ENCODE peak calls at places on chromosomes 5 and 9, in five cellular contexts. I is MM.1S, V is Peyer's patch, C is hepatocyte, J is WERI-Rb-1. F is an unnamed sample.

GRCh38 chr5:73908440-73908839 is 282.4 kb downstream of the ARHGEF28 start:
- DNase-seq in I (no peak), V (no peak), C (no peak), J (no peak), F (no peak)

GRCh38 chr5:1961304-1961946 is 78.7 kb upstream of the IRX4 start:
- DNase-seq in I (no peak), V (no peak), C (no peak), J (no peak), F (no peak)

GRCh38 chr9:121893787-121894186 is 199.3 kb downstream of the TTLL11 start:
- DNase-seq in I (no peak), V (no peak), C (no peak), J (no peak), F (no peak)

GRCh38 chr5:120464627-120465280 is 654 bp downstream of the PRR16 start:
- DNase-seq in I (no peak), V (peak; percentile 50), C (peak; percentile 52), J (peak; percentile 29), F (peak; percentile 58)

GRCh38 chr5:171094356-171094755 is 214.7 kb upstream of the TLX3 start:
- DNase-seq in I (no peak), V (no peak), C (no peak), J (no peak), F (no peak)

GRCh38 chr9:90300901-90301688 is 341.5 kb downstream of the DIRAS2 start:
- DNase-seq in I (no peak), V (peak; percentile 83), C (peak; percentile 89), J (peak; percentile 35), F (peak; percentile 63)

GRCh38 chr9:126661521-126662251 is 48.0 kb downstream of the LMX1B start:
- DNase-seq in I (no peak), V (no peak), C (peak; percentile 57), J (peak; percentile 75), F (no peak)

GRCh38 chr5:6377582-6378127 is 692 bp downstream of the MED10 start:
- DNase-seq in I (peak; percentile 28), V (no peak), C (no peak), J (no peak), F (no peak)

GRCh38 chr5:12322042-12322441 is 417.8 kb upstream of the CTNND2 start:
- DNase-seq in I (no peak), V (no peak), C (no peak), J (no peak), F (no peak)

GRCh38 chr9:8899541-8899940 is 1100.0 kb upstream of the DMAC1 start:
- DNase-seq in I (no peak), V (no peak), C (no peak), J (no peak), F (no peak)

GRCh38 chr5:178287091-178287790 is 54.6 kb upstream of the PHYKPL start:
- DNase-seq in I (no peak), V (no peak), C (no peak), J (no peak), F (no peak)

GRCh38 chr5:160434022-160434531 is 12.4 kb downstream of the PTTG1 start:
- DNase-seq in I (no peak), V (peak; percentile 82), C (peak; percentile 64), J (peak; percentile 28), F (no peak)

GRCh38 chr5:115548683-115549082 is 4.1 kb upstream of the FEM1C start:
- DNase-seq in I (no peak), V (no peak), C (no peak), J (no peak), F (no peak)

GRCh38 chr9:16671591-16672137 is 198.8 kb downstream of the BNC2 start:
- DNase-seq in I (no peak), V (no peak), C (no peak), J (no peak), F (no peak)

GRCh38 chr9:134895103-134895502 is 14.5 kb downstream of the FCN2 start:
- DNase-seq in I (no peak), V (peak; percentile 7), C (no peak), J (no peak), F (no peak)

DNA sequence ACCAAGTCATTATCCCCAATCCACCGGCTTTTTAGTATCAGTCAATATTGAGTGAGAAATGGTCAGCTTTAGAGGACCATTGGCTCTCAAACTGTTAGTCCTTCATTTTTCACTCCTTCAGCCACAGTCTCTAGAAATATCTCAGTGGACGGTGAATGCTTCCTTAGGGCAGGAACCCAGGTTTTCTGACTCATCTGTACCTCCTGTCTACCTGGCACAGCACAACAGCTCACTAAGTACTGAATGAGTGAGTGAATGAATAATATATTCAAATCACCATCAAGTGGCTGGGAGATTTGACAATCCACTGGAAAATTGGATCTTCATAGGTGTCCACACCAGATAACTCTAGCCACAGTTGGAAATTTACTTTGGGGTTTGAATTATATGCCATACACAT is 609.5 kb upstream of the CLINT1 start:
- DNase-seq in I (no peak), V (no peak), C (no peak), J (no peak), F (no peak)
- H3K27ac ChIP-seq in I (no peak overlapping the region), V (no peak overlapping the region), C (no peak overlapping the region), J (no peak overlapping the region), F (no peak overlapping the region)

DNA sequence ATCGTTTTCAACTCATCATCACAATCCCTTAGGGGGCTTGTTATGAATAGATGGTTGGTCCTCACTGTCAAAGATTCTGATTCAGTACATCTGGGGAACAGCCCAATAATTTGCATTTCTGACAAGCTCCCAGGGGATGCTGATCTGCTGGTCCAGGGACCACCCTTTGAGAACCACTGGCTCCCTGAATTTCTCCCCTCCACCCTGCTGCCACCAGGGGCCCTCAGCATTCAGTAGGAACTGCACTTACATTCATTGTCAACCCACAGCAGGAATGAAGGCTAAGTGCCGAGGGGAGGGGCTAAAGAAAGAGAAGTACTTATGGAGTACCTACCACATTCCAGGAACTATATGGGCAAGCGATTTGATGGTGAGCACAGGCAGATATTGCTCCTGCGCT is 85.9 kb downstream of the BOD1 start:
- DNase-seq in I (no peak), V (no peak), C (no peak), J (no peak), F (no peak)
- TF ChIP-seq CTCF in I (no peak), V (no peak), C (no peak), J (peak; percentile 16), F (no peak)

GRCh38 chr5:135019314-135019713 is 14.7 kb downstream of the PITX1 start:
- DNase-seq in I (no peak), V (peak; percentile 38), C (no peak), J (peak; percentile 18), F (no peak)
- H3K27ac ChIP-seq in I (no peak overlapping the region), V (no peak overlapping the region), C (no peak overlapping the region), J (no peak overlapping the region), F (no peak overlapping the region)

GRCh38 chr9:118538981-118539380 is 830.3 kb downstream of the BRINP1 start:
- DNase-seq in I (no peak), V (no peak), C (no peak), J (no peak), F (no peak)

GRCh38 chr9:118533850-118534249 is 829.6 kb downstream of the TLR4 start:
- DNase-seq in I (no peak), V (no peak), C (no peak), J (no peak), F (no peak)

GRCh38 chr9:118529210-118529609 is 825.0 kb downstream of the TLR4 start:
- DNase-seq in I (no peak), V (no peak), C (no peak), J (no peak), F (no peak)

GRCh38 chr9:118529624-118530214 is 825.5 kb downstream of the TLR4 start:
- DNase-seq in I (no peak), V (no peak), C (no peak), J (no peak), F (no peak)

GRCh38 chr9:118533101-118533500 is 828.9 kb downstream of the TLR4 start:
- DNase-seq in I (no peak), V (no peak), C (no peak), J (no peak), F (no peak)
- TF ChIP-seq CTCF in I (no peak), V (no peak), C (no peak), J (no peak), F (no peak)

GRCh38 chr5:143758015-143758414 is 53.9 kb upstream of the HMHB1 start:
- DNase-seq in I (no peak), V (no peak), C (no peak), J (no peak), F (no peak)

GRCh38 chr5:143758750-143759149 is 53.2 kb upstream of the HMHB1 start:
- DNase-seq in I (no peak), V (no peak), C (no peak), J (no peak), F (no peak)

GRCh38 chr5:143760755-143761154 is 51.2 kb upstream of the HMHB1 start:
- DNase-seq in I (no peak), V (no peak), C (no peak), J (no peak), F (no peak)

GRCh38 chr5:143760137-143760505 is 51.8 kb upstream of the HMHB1 start:
- DNase-seq in I (no peak), V (no peak), C (no peak), J (no peak), F (no peak)

DNA sequence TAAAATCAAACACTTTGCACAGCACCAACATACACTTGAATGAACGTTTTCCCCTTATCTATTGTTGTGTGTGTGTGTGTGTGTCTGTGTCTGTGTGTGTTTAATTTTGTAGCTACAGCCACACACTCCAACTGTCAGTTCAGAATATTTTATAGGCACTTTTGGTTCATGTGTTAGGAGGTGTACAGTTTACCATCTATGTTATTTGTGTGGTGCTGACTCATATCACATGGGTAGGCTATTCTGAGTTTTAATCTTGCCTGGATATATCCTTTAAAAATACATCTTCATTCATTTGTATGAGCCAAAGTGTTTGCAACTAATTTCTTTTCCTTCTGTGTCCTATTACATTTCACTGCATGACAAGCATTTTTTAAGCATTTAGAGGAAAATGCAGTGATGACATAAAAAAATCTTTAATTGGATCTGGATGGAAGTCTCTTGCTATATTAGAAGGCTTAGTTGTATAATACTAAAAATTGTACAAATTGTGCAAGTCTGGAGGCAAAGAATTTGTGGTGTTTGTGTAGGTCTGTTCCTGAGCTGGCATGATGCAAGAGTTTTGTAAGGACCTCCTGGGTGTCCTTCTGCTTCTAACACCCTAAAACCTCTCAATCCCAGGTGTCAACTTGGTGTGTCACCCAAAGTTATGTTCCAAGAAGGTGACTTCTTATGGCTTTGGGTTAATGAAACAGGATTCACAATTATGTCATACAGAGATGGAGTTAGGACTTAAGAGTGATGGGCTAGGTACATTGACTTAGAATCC is 52.4 kb upstream of the HMHB1 start:
- DNase-seq in I (no peak), V (no peak), C (no peak), J (no peak), F (no peak)
- H3K27ac ChIP-seq in I (no peak overlapping the region), V (no peak overlapping the region), C (no peak overlapping the region), J (no peak overlapping the region), F (peak overlapping the region; percentile 64)

DNA sequence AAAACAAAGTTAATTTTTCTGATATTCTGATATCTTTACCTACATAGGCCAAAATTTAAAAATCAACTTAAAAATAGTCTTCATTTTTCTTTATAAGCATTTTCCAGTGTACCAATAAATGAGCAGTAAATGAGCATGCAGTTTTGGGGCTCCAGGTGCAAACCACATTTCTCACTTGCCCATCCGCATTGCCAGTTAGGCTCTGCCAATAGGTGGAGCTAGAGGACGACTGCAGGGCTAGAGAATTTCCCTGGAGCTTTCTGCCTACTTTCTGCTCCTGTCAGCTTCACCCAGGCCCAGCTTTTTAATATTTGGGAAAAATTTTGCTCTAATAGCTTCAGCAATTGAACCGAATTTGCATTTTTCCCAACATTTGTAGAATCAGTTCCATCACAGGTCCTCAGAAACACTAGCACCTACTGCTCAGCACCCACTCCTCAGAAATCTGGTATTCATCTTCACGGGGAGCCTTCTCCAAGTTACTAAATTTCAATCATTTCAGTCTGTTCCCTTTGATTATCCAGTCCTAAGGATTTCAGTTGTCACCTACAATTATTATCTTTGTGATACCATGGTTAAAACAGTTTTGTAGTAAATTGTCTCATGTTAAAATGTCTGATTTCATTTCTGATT is 104.8 kb upstream of the FAM174A start:
- DNase-seq in I (peak; percentile 52), V (peak; percentile 67), C (peak; percentile 66), J (peak; percentile 44), F (no peak)
- TF ChIP-seq CTCF in I (peak; percentile 95), V (peak; percentile 72), C (peak; percentile 72), J (peak; percentile 88), F (peak; percentile 90)

F was measured in right atrium auricular region.